ENCODE peak calls at places on chromosomes 6 and 20, in nine cellular contexts. One of them, this sample, is unnamed.
A peak's percentile ranks its signal among the peaks of the same experiment; 100 is the strongest.

GRCh38 chr20:25081065-25081729 is 744 bp downstream of the VSX1 start:
- DNase-seq in kidney glomerular epithelial cell: no peak
- DNase-seq in HEK293T: no peak
- DNase-seq in endothelial cell: peak; percentile 71
- DNase-seq in stimulated activated CD4-positive, alpha-beta T cell treated with anti-CD3 and anti-CD28 coated beads, Interleukin-4, amount 100 ng/mL, for 48 hours: no peak
- DNase-seq in AG08396: peak; percentile 62
- DNase-seq in stromal cell of bone marrow: no peak
- DNase-seq in HT1080: no peak
- DNase-seq in PC-9: no peak
- DNase-seq in this sample: no peak

GRCh38 chr6:11043961-11044711 is at the start of gene ELOVL2:
- DNase-seq in kidney glomerular epithelial cell: no peak
- DNase-seq in HEK293T: peak; percentile 82
- DNase-seq in endothelial cell: peak; percentile 72
- DNase-seq in stimulated activated CD4-positive, alpha-beta T cell treated with anti-CD3 and anti-CD28 coated beads, Interleukin-4, amount 100 ng/mL, for 48 hours: peak; percentile 4
- DNase-seq in AG08396: peak; percentile 81
- DNase-seq in stromal cell of bone marrow: no peak
- DNase-seq in HT1080: peak; percentile 37
- DNase-seq in PC-9: no peak
- DNase-seq in this sample: no peak

GRCh38 chr6:125140808-125141207 is 12.8 kb upstream of the TPD52L1 start:
- DNase-seq in kidney glomerular epithelial cell: no peak
- DNase-seq in HEK293T: no peak
- DNase-seq in endothelial cell: no peak
- DNase-seq in stimulated activated CD4-positive, alpha-beta T cell treated with anti-CD3 and anti-CD28 coated beads, Interleukin-4, amount 100 ng/mL, for 48 hours: no peak
- DNase-seq in AG08396: peak; percentile 24
- DNase-seq in stromal cell of bone marrow: peak; percentile 29
- DNase-seq in HT1080: no peak
- DNase-seq in PC-9: no peak
- DNase-seq in this sample: no peak

GRCh38 chr20:10316582-10316981 is 98.0 kb downstream of the SNAP25 start:
- DNase-seq in kidney glomerular epithelial cell: peak; percentile 8
- DNase-seq in HEK293T: no peak
- DNase-seq in endothelial cell: no peak
- DNase-seq in stimulated activated CD4-positive, alpha-beta T cell treated with anti-CD3 and anti-CD28 coated beads, Interleukin-4, amount 100 ng/mL, for 48 hours: no peak
- DNase-seq in AG08396: no peak
- DNase-seq in stromal cell of bone marrow: no peak
- DNase-seq in HT1080: peak; percentile 54
- DNase-seq in PC-9: no peak
- DNase-seq in this sample: no peak

GRCh38 chr6:98648211-98648914 is 186.0 kb upstream of the POU3F2 start:
- DNase-seq in kidney glomerular epithelial cell: no peak
- DNase-seq in HEK293T: no peak
- DNase-seq in endothelial cell: no peak
- DNase-seq in stimulated activated CD4-positive, alpha-beta T cell treated with anti-CD3 and anti-CD28 coated beads, Interleukin-4, amount 100 ng/mL, for 48 hours: no peak
- DNase-seq in AG08396: no peak
- DNase-seq in stromal cell of bone marrow: no peak
- DNase-seq in HT1080: peak; percentile 71
- DNase-seq in PC-9: no peak
- DNase-seq in this sample: no peak

GRCh38 chr6:128235556-128235955 is 284.8 kb downstream of the PTPRK start:
- DNase-seq in kidney glomerular epithelial cell: peak; percentile 57
- DNase-seq in HEK293T: no peak
- DNase-seq in endothelial cell: no peak
- DNase-seq in stimulated activated CD4-positive, alpha-beta T cell treated with anti-CD3 and anti-CD28 coated beads, Interleukin-4, amount 100 ng/mL, for 48 hours: no peak
- DNase-seq in AG08396: no peak
- DNase-seq in stromal cell of bone marrow: no peak
- DNase-seq in HT1080: no peak
- DNase-seq in PC-9: no peak
- DNase-seq in this sample: no peak

GRCh38 chr20:47336013-47336754 is 20.3 kb downstream of the ZMYND8 start:
- DNase-seq in kidney glomerular epithelial cell: no peak
- DNase-seq in HEK293T: no peak
- DNase-seq in endothelial cell: no peak
- DNase-seq in stimulated activated CD4-positive, alpha-beta T cell treated with anti-CD3 and anti-CD28 coated beads, Interleukin-4, amount 100 ng/mL, for 48 hours: no peak
- DNase-seq in AG08396: peak; percentile 64
- DNase-seq in stromal cell of bone marrow: peak; percentile 74
- DNase-seq in HT1080: peak; percentile 38
- DNase-seq in PC-9: peak; percentile 28
- DNase-seq in this sample: no peak

GRCh38 chr6:6379573-6379972 is 59.1 kb upstream of the F13A1 start:
- DNase-seq in kidney glomerular epithelial cell: peak; percentile 75
- DNase-seq in HEK293T: peak; percentile 33
- DNase-seq in endothelial cell: no peak
- DNase-seq in stimulated activated CD4-positive, alpha-beta T cell treated with anti-CD3 and anti-CD28 coated beads, Interleukin-4, amount 100 ng/mL, for 48 hours: no peak
- DNase-seq in AG08396: no peak
- DNase-seq in stromal cell of bone marrow: no peak
- DNase-seq in HT1080: peak; percentile 3
- DNase-seq in PC-9: no peak
- DNase-seq in this sample: no peak

GRCh38 chr20:33710681-33711445 is 9.2 kb downstream of the PXMP4 start:
- DNase-seq in kidney glomerular epithelial cell: no peak
- DNase-seq in HEK293T: no peak
- DNase-seq in endothelial cell: no peak
- DNase-seq in stimulated activated CD4-positive, alpha-beta T cell treated with anti-CD3 and anti-CD28 coated beads, Interleukin-4, amount 100 ng/mL, for 48 hours: no peak
- DNase-seq in AG08396: no peak
- DNase-seq in stromal cell of bone marrow: no peak
- DNase-seq in HT1080: no peak
- DNase-seq in PC-9: no peak
- DNase-seq in this sample: no peak

GRCh38 chr6:134921980-134922313 is 28.0 kb downstream of the ALDH8A1 start:
- DNase-seq in kidney glomerular epithelial cell: peak; percentile 40
- DNase-seq in HEK293T: no peak
- DNase-seq in endothelial cell: no peak
- DNase-seq in stimulated activated CD4-positive, alpha-beta T cell treated with anti-CD3 and anti-CD28 coated beads, Interleukin-4, amount 100 ng/mL, for 48 hours: no peak
- DNase-seq in AG08396: no peak
- DNase-seq in stromal cell of bone marrow: no peak
- DNase-seq in HT1080: no peak
- DNase-seq in PC-9: no peak
- DNase-seq in this sample: no peak

GRCh38 chr6:39834278-39834677 is 42.1 kb downstream of the DAAM2 start:
- DNase-seq in kidney glomerular epithelial cell: no peak
- DNase-seq in HEK293T: no peak
- DNase-seq in endothelial cell: no peak
- DNase-seq in stimulated activated CD4-positive, alpha-beta T cell treated with anti-CD3 and anti-CD28 coated beads, Interleukin-4, amount 100 ng/mL, for 48 hours: no peak
- DNase-seq in AG08396: no peak
- DNase-seq in stromal cell of bone marrow: no peak
- DNase-seq in HT1080: no peak
- DNase-seq in PC-9: no peak
- DNase-seq in this sample: no peak

GRCh38 chr20:10731190-10731955 is 57.6 kb upstream of the JAG1 start:
- DNase-seq in kidney glomerular epithelial cell: no peak
- DNase-seq in HEK293T: no peak
- DNase-seq in endothelial cell: no peak
- DNase-seq in stimulated activated CD4-positive, alpha-beta T cell treated with anti-CD3 and anti-CD28 coated beads, Interleukin-4, amount 100 ng/mL, for 48 hours: no peak
- DNase-seq in AG08396: peak; percentile 25
- DNase-seq in stromal cell of bone marrow: no peak
- DNase-seq in HT1080: peak; percentile 94
- DNase-seq in PC-9: no peak
- DNase-seq in this sample: no peak

GRCh38 chr20:37570419-37570818 is 42.7 kb upstream of the BLCAP start:
- DNase-seq in kidney glomerular epithelial cell: no peak
- DNase-seq in HEK293T: no peak
- DNase-seq in endothelial cell: no peak
- DNase-seq in stimulated activated CD4-positive, alpha-beta T cell treated with anti-CD3 and anti-CD28 coated beads, Interleukin-4, amount 100 ng/mL, for 48 hours: no peak
- DNase-seq in AG08396: no peak
- DNase-seq in stromal cell of bone marrow: no peak
- DNase-seq in HT1080: no peak
- DNase-seq in PC-9: no peak
- DNase-seq in this sample: no peak

GRCh38 chr6:11179088-11179977 is 53.1 kb downstream of the NEDD9 start:
- DNase-seq in kidney glomerular epithelial cell: no peak
- DNase-seq in HEK293T: no peak
- DNase-seq in endothelial cell: no peak
- DNase-seq in stimulated activated CD4-positive, alpha-beta T cell treated with anti-CD3 and anti-CD28 coated beads, Interleukin-4, amount 100 ng/mL, for 48 hours: no peak
- DNase-seq in AG08396: no peak
- DNase-seq in stromal cell of bone marrow: no peak
- DNase-seq in HT1080: no peak
- DNase-seq in PC-9: no peak
- DNase-seq in this sample: no peak

GRCh38 chr6:159594750-159595117 is 98.3 kb downstream of the SOD2 start:
- DNase-seq in kidney glomerular epithelial cell: peak; percentile 91
- DNase-seq in HEK293T: no peak
- DNase-seq in endothelial cell: no peak
- DNase-seq in stimulated activated CD4-positive, alpha-beta T cell treated with anti-CD3 and anti-CD28 coated beads, Interleukin-4, amount 100 ng/mL, for 48 hours: no peak
- DNase-seq in AG08396: peak; percentile 54
- DNase-seq in stromal cell of bone marrow: peak; percentile 76
- DNase-seq in HT1080: peak; percentile 91
- DNase-seq in PC-9: no peak
- DNase-seq in this sample: peak; percentile 50

This sample was measured in GM04503.